ENCODE peak calls at places on chromosomes 5 and 9, in six cellular contexts. N, P, L, Z, C and D are unnamed samples.

GRCh38 chr9:134268308-134268724 is 57.9 kb upstream of the RXRA start:
- DNase-seq in N (no peak), P (no peak), L (no peak), Z (no peak), C (no peak), D (no peak)

GRCh38 chr9:71353723-71354122 is 232.3 kb upstream of the TRPM3 start:
- DNase-seq in N (no peak), P (no peak), L (no peak), Z (no peak), C (no peak), D (no peak)

GRCh38 chr9:135478858-135479468 is 619 bp upstream of the PPP1R26 start:
- DNase-seq in N (peak; percentile 74), P (no peak), L (peak; percentile 28), Z (peak; percentile 54), C (no peak), D (peak; percentile 22)

GRCh38 chr5:169229342-169229892 is 71.5 kb downstream of the SLIT3 start:
- DNase-seq in N (no peak), P (no peak), L (peak; percentile 41), Z (no peak), C (no peak), D (no peak)

GRCh38 chr5:38404667-38405276 is 146.4 kb downstream of the EGFLAM start:
- DNase-seq in N (no peak), P (peak; percentile 45), L (no peak), Z (no peak), C (no peak), D (no peak)

GRCh38 chr5:166073921-166074838 is 2217.3 kb upstream of the WWC1 start:
- DNase-seq in N (no peak), P (no peak), L (no peak), Z (no peak), C (no peak), D (no peak)

GRCh38 chr5:66596791-66597757 is 881 bp downstream of the MAST4 start:
- DNase-seq in N (peak; percentile 81), P (no peak), L (peak; percentile 26), Z (no peak), C (peak; percentile 13), D (peak; percentile 8)

GRCh38 chr9:4939118-4939561 is 45.9 kb upstream of the JAK2 start:
- DNase-seq in N (no peak), P (no peak), L (no peak), Z (no peak), C (no peak), D (no peak)

GRCh38 chr9:122445155-122445749 is 32.5 kb downstream of the OR1J1 start:
- DNase-seq in N (no peak), P (no peak), L (peak; percentile 89), Z (no peak), C (no peak), D (no peak)

GRCh38 chr5:31860726-31861432 is 221.9 kb downstream of the PDZD2 start:
- DNase-seq in N (no peak), P (peak; percentile 21), L (no peak), Z (no peak), C (no peak), D (no peak)

GRCh38 chr5:172569862-172570558 is 71.1 kb upstream of the NEURL1B start:
- DNase-seq in N (no peak), P (no peak), L (no peak), Z (no peak), C (no peak), D (no peak)

GRCh38 chr5:53041071-53041692 is 52.0 kb downstream of the ITGA2 start:
- DNase-seq in N (no peak), P (no peak), L (peak; percentile 62), Z (no peak), C (no peak), D (no peak)

GRCh38 chr5:160175438-160176218 is 53.7 kb upstream of the FABP6 start:
- DNase-seq in N (no peak), P (no peak), L (peak; percentile 40), Z (peak; percentile 77), C (peak; percentile 39), D (peak; percentile 34)

GRCh38 chr9:89996717-89997116 is 391.9 kb downstream of the GADD45G start:
- DNase-seq in N (no peak), P (no peak), L (no peak), Z (no peak), C (no peak), D (no peak)

GRCh38 chr9:123360161-123361085 is 4.4 kb downstream of the CRB2 start:
- DNase-seq in N (no peak), P (no peak), L (no peak), Z (no peak), C (no peak), D (no peak)

GRCh38 chr5:60161340-60161934 is 267.9 kb upstream of the PDE4D start:
- DNase-seq in N (no peak), P (no peak), L (peak; percentile 58), Z (no peak), C (no peak), D (peak; percentile 38)

GRCh38 chr9:110095238-110095637 is 112.7 kb downstream of the C9orf152 start:
- DNase-seq in N (no peak), P (no peak), L (peak; percentile 72), Z (no peak), C (no peak), D (no peak)

GRCh38 chr9:121262450-121262849 is 5.5 kb upstream of the GSN start:
- DNase-seq in N (no peak), P (peak; percentile 6), L (no peak), Z (no peak), C (no peak), D (no peak)

GRCh38 chr5:176700239-176700847 is 53.1 kb downstream of the TSPAN17 start:
- DNase-seq in N (no peak), P (no peak), L (peak; percentile 11), Z (no peak), C (no peak), D (peak; percentile 36)

GRCh38 chr9:91160181-91160580 is 201.5 kb downstream of the AUH start:
- DNase-seq in N (no peak), P (peak; percentile 75), L (no peak), Z (no peak), C (no peak), D (no peak)

GRCh38 chr9:70510157-70510770 is 95.8 kb upstream of the KLF9 start:
- DNase-seq in N (peak; percentile 79), P (no peak), L (peak; percentile 40), Z (peak; percentile 45), C (no peak), D (no peak)

GRCh38 chr5:60206234-60206633 is 312.7 kb upstream of the PDE4D start:
- DNase-seq in N (no peak), P (no peak), L (no peak), Z (no peak), C (no peak), D (no peak)

GRCh38 chr9:114163517-114163924 is 8.2 kb downstream of the COL27A1 start:
- DNase-seq in N (peak; percentile 69), P (no peak), L (peak; percentile 50), Z (no peak), C (no peak), D (no peak)

GRCh38 chr9:17134396-17134842 is 421 bp upstream of the CNTLN start:
- DNase-seq in N (no peak), P (no peak), L (peak; percentile 59), Z (no peak), C (no peak), D (peak; percentile 11)

GRCh38 chr5:74063821-74064598 is 438.0 kb downstream of the ARHGEF28 start:
- DNase-seq in N (no peak), P (no peak), L (peak; percentile 67), Z (peak; percentile 21), C (no peak), D (peak; percentile 57)

GRCh38 chr9:114691046-114691955 is 9.3 kb upstream of the TEX48 start:
- DNase-seq in N (no peak), P (no peak), L (peak; percentile 71), Z (peak; percentile 55), C (no peak), D (peak; percentile 62)

GRCh38 chr5:322281-322941 is 897 bp downstream of the AHRR start:
- DNase-seq in N (no peak), P (peak; percentile 84), L (no peak), Z (no peak), C (no peak), D (no peak)

GRCh38 chr5:176529824-176530195 is 7.4 kb downstream of the RNF44 start:
- DNase-seq in N (no peak), P (no peak), L (no peak), Z (no peak), C (no peak), D (no peak)

GRCh38 chr5:159917919-159918487 is 1.7 kb downstream of the ADRA1B start:
- DNase-seq in N (no peak), P (no peak), L (no peak), Z (no peak), C (no peak), D (no peak)